ENCODE peak calls at places on chromosomes 3 and 15, in six cellular contexts. M, G, O, F, Q and D are unnamed samples.

GRCh38 chr3:62109534-62109933 is 263.8 kb downstream of the FEZF2 start:
- DNase-seq in M (no peak), G (no peak), O (no peak), F (no peak), Q (no peak), D (no peak)

GRCh38 chr3:21274000-21274671 is 476.9 kb downstream of the ZNF385D start:
- DNase-seq in M (no peak), G (no peak), O (no peak), F (no peak), Q (no peak), D (no peak)

GRCh38 chr3:159988617-159989251 is at the start of gene IL12A:
- DNase-seq in M (peak; percentile 95), G (peak; percentile 86), O (peak; percentile 63), F (peak; percentile 79), Q (peak; percentile 76), D (peak; percentile 90)

GRCh38 chr3:139327861-139328260 is 16.0 kb upstream of the MRPS22 start:
- DNase-seq in M (no peak), G (no peak), O (no peak), F (no peak), Q (no peak), D (no peak)

GRCh38 chr3:10366681-10367101 is 45.8 kb upstream of the SEC13 start:
- DNase-seq in M (no peak), G (no peak), O (no peak), F (no peak), Q (no peak), D (no peak)

GRCh38 chr15:73751896-73752816 is 995 bp downstream of the INSYN1 start:
- DNase-seq in M (no peak), G (no peak), O (no peak), F (no peak), Q (no peak), D (no peak)

GRCh38 chr3:160668454-160668853 is 8.5 kb upstream of the ARL14 start:
- DNase-seq in M (no peak), G (no peak), O (no peak), F (no peak), Q (no peak), D (no peak)

GRCh38 chr3:139764936-139765335 is 87.2 kb upstream of the NMNAT3 start:
- DNase-seq in M (no peak), G (no peak), O (no peak), F (no peak), Q (no peak), D (no peak)

GRCh38 chr3:38343797-38344594 is 2.6 kb upstream of the XYLB start:
- DNase-seq in M (no peak), G (no peak), O (no peak), F (no peak), Q (peak; percentile 2), D (no peak)

GRCh38 chr3:185292238-185292637 is 38.4 kb upstream of the EHHADH start:
- DNase-seq in M (no peak), G (no peak), O (no peak), F (no peak), Q (no peak), D (no peak)

GRCh38 chr3:177443469-177443868 is 246.2 kb upstream of the TBL1XR1 start:
- DNase-seq in M (no peak), G (no peak), O (no peak), F (no peak), Q (no peak), D (no peak)

GRCh38 chr3:133487920-133488540 is 85.5 kb upstream of the CDV3 start:
- DNase-seq in M (peak; percentile 70), G (peak; percentile 49), O (peak; percentile 32), F (peak; percentile 59), Q (no peak), D (no peak)

GRCh38 chr15:98689431-98689861 is 41.1 kb downstream of the IGF1R start:
- DNase-seq in M (no peak), G (no peak), O (no peak), F (no peak), Q (no peak), D (no peak)

GRCh38 chr3:14880486-14881179 is 61.9 kb downstream of the FGD5 start:
- DNase-seq in M (no peak), G (no peak), O (no peak), F (no peak), Q (no peak), D (no peak)

GRCh38 chr3:79139395-79140060 is 628.3 kb downstream of the ROBO1 start:
- DNase-seq in M (no peak), G (no peak), O (no peak), F (no peak), Q (no peak), D (no peak)

GRCh38 chr15:26051771-26052685 is 188.9 kb upstream of the ATP10A start:
- DNase-seq in M (no peak), G (no peak), O (no peak), F (no peak), Q (no peak), D (no peak)

GRCh38 chr15:66167854-66168253 is 85.7 kb downstream of the MEGF11 start:
- DNase-seq in M (no peak), G (no peak), O (no peak), F (no peak), Q (no peak), D (no peak)

GRCh38 chr3:127671523-127672428 is 976 bp upstream of the ABTB1 start:
- DNase-seq in M (peak; percentile 36), G (peak; percentile 24), O (no peak), F (peak; percentile 69), Q (no peak), D (peak; percentile 64)

GRCh38 chr15:79582650-79583049 is 150.5 kb downstream of the MINAR1 start:
- DNase-seq in M (no peak), G (no peak), O (no peak), F (no peak), Q (no peak), D (no peak)

GRCh38 chr15:88288206-88288605 is 31.7 kb upstream of the NTRK3 start:
- DNase-seq in M (no peak), G (no peak), O (no peak), F (no peak), Q (no peak), D (no peak)